ENCODE peak calls at places on chromosomes 4 and X, in eight cellular contexts. M, W, E, T, P, V, A and O are unnamed samples.

GRCh38 chrX:130498653-130499274 is 97.0 kb downstream of the RBMX2 start:
- DNase-seq in M (no peak), W (no peak), E (no peak), T (no peak), P (no peak), V (no peak), A (no peak), O (no peak)

GRCh38 chrX:9654928-9655327 is 110.7 kb downstream of the GPR143 start:
- DNase-seq in M (no peak), W (no peak), E (no peak), T (no peak), P (no peak), V (no peak), A (no peak), O (no peak)

GRCh38 chr4:38677466-38677865 is 13.5 kb downstream of the KLF3 start:
- DNase-seq in M (peak; percentile 21), W (no peak), E (no peak), T (no peak), P (no peak), V (no peak), A (no peak), O (no peak)

GRCh38 chr4:3710451-3711182 is 55.6 kb upstream of the ADRA2C start:
- DNase-seq in M (no peak), W (no peak), E (no peak), T (peak; percentile 88), P (no peak), V (peak; percentile 28), A (no peak), O (no peak)

GRCh38 chr4:182749768-182750167 is 167.4 kb downstream of the DCTD start:
- DNase-seq in M (no peak), W (no peak), E (no peak), T (no peak), P (no peak), V (no peak), A (no peak), O (no peak)

GRCh38 chr4:85402371-85402770 is 72.6 kb upstream of the ARHGAP24 start:
- DNase-seq in M (no peak), W (no peak), E (peak; percentile 7), T (no peak), P (peak; percentile 97), V (no peak), A (peak; percentile 98), O (peak; percentile 79)

GRCh38 chr4:97016186-97016945 is 1126.9 kb downstream of the STPG2 start:
- DNase-seq in M (no peak), W (no peak), E (no peak), T (no peak), P (no peak), V (no peak), A (no peak), O (no peak)

GRCh38 chr4:71487324-71487677 is 148.5 kb downstream of the SLC4A4 start:
- DNase-seq in M (no peak), W (no peak), E (no peak), T (no peak), P (no peak), V (no peak), A (no peak), O (no peak)

GRCh38 chrX:125203379-125203736 is 116.3 kb upstream of the TEX13C start:
- DNase-seq in M (no peak), W (no peak), E (no peak), T (peak; percentile 78), P (no peak), V (no peak), A (no peak), O (no peak)

GRCh38 chrX:49040376-49040955 is 2.7 kb downstream of the TFE3 start:
- DNase-seq in M (no peak), W (no peak), E (no peak), T (no peak), P (no peak), V (no peak), A (peak; percentile 14), O (no peak)

GRCh38 chrX:102067966-102068723 is 57.3 kb upstream of the TCEAL2 start:
- DNase-seq in M (no peak), W (no peak), E (no peak), T (no peak), P (no peak), V (peak; percentile 12), A (peak; percentile 24), O (peak; percentile 4)

GRCh38 chr4:120299631-120300030 is 233.0 kb upstream of the MAD2L1 start:
- DNase-seq in M (no peak), W (no peak), E (no peak), T (no peak), P (no peak), V (no peak), A (no peak), O (no peak)

GRCh38 chr4:83686166-83686565 is 150.3 kb downstream of the GPAT3 start:
- DNase-seq in M (no peak), W (no peak), E (no peak), T (no peak), P (no peak), V (no peak), A (no peak), O (peak; percentile 45)

GRCh38 chr4:95869961-95870500 is 30.1 kb downstream of the PDHA2 start:
- DNase-seq in M (no peak), W (no peak), E (no peak), T (no peak), P (no peak), V (no peak), A (peak; percentile 12), O (no peak)

GRCh38 chr4:123421227-123421941 is 24.8 kb downstream of the SPRY1 start:
- DNase-seq in M (no peak), W (no peak), E (no peak), T (no peak), P (no peak), V (no peak), A (peak; percentile 35), O (peak; percentile 98)

GRCh38 chrX:109732780-109733657 is at the start of gene ACSL4:
- DNase-seq in M (peak; percentile 92), W (peak; percentile 3), E (peak; percentile 87), T (peak; percentile 96), P (peak; percentile 39), V (peak; percentile 83), A (peak; percentile 88), O (peak; percentile 85)
- H3K4me3 ChIP-seq in M (peak within 1 kb of the TSS; percentile 82), W (peak within 1 kb of the TSS; percentile 63), E (peak within 1 kb of the TSS; percentile 87), T (peak within 1 kb of the TSS; percentile 95), P (peak within 1 kb of the TSS; percentile 80), V (peak within 1 kb of the TSS; percentile 41), A (peak within 1 kb of the TSS; percentile 80), O (peak within 1 kb of the TSS; percentile 90)

GRCh38 chr4:186169942-186170802 is 21.2 kb upstream of the CYP4V2 start:
- DNase-seq in M (no peak), W (no peak), E (no peak), T (no peak), P (no peak), V (no peak), A (no peak), O (no peak)
- TF ChIP-seq CTCF in M (no peak), W (no peak), E (no peak), T (no peak), P (no peak), V (no peak), A (peak; percentile 6), O (peak; percentile 9)

DNA sequence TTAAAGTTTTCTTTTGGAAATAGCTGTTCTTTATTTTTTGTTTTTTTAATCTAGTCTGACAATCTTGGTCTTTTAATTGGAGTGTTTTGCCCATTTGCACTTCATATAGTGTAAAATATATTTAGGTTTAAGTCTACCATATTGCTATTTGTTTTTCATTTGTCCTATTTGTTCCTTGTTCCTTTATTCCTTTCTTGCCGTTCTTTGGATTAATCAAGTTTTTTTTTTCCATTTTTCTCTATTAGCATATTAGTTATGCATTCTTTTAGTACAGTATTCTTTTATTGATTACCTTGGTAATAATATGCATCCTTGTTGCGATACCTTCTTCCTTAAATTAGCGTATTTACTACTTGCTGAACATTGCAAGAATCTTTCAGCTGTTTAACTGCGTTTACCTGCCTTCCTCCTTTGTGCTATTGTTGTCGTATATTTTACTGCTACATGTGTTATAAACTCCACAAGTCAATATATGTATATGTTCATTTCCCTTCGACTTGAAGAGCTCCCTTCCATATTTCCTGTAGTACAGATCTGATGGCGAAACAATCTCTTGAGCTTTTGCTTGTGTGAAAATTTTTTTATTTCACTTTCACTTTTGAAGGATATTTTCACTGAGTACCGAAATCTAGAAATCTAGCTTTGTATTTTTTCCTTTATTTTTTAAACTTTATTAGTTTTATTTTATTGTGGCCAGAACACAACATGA is 23.9 kb upstream of the RNF212 start:
- DNase-seq in M (no peak), W (no peak), E (no peak), T (no peak), P (no peak), V (no peak), A (peak; percentile 24), O (peak; percentile 38)
- H3K4me3 ChIP-seq in M (no peak overlapping the region), W (no peak overlapping the region), E (peak overlapping the region; percentile 22), T (no peak overlapping the region), P (no peak overlapping the region), V (no peak overlapping the region), A (no peak overlapping the region), O (no peak overlapping the region)

GRCh38 chrX:24259544-24260240 is 54.2 kb downstream of the SUPT20HL2 start:
- DNase-seq in M (no peak), W (no peak), E (peak; percentile 20), T (no peak), P (peak; percentile 62), V (peak; percentile 40), A (peak; percentile 87), O (peak; percentile 76)
- TF ChIP-seq CTCF in M (peak; percentile 60), W (peak; percentile 61), E (peak; percentile 51), T (peak; percentile 44), P (peak; percentile 70), V (peak; percentile 48), A (peak; percentile 71), O (peak; percentile 62)

GRCh38 chr4:187085339-187085738 is 361.7 kb upstream of the FAT1 start:
- DNase-seq in M (no peak), W (no peak), E (no peak), T (no peak), P (no peak), V (no peak), A (no peak), O (no peak)

GRCh38 chr4:187090401-187090800 is 366.7 kb upstream of the FAT1 start:
- DNase-seq in M (no peak), W (no peak), E (no peak), T (no peak), P (no peak), V (no peak), A (peak; percentile 3), O (peak; percentile 23)

GRCh38 chr4:187088070-187088799 is 364.6 kb upstream of the FAT1 start:
- DNase-seq in M (no peak), W (no peak), E (no peak), T (no peak), P (no peak), V (no peak), A (no peak), O (no peak)

DNA sequence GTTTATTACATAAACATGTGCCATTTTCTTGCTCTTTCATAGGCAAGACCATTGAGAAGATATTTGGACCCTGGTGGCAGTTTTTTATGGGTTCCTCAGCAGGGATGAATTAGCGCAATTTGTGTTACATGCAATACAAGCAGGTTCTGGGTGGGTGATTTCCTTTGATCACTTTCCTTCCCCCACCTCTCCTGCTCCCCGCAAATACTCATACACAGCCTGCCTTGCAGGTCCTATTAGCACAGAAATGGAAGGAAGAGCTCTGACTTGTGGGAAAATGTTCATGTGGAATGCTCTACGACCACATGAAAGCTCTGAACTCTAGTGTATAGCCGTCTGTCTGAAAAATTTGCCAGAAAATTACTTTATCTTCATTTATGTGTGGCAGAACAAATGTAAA is 361.0 kb upstream of the FAT1 start:
- DNase-seq in M (no peak), W (no peak), E (no peak), T (no peak), P (peak; percentile 13), V (no peak), A (peak; percentile 3), O (no peak)
- H3K4me3 ChIP-seq in M (no peak overlapping the region), W (no peak overlapping the region), E (no peak overlapping the region), T (no peak overlapping the region), P (no peak overlapping the region), V (no peak overlapping the region), A (no peak overlapping the region), O (no peak overlapping the region)

GRCh38 chrX:64885850-64886249 is 90.4 kb downstream of the ZC4H2 start:
- DNase-seq in M (no peak), W (no peak), E (no peak), T (no peak), P (no peak), V (no peak), A (no peak), O (no peak)
- TF ChIP-seq CTCF in M (peak; percentile 38), W (peak; percentile 31), E (peak; percentile 60), T (no peak), P (no peak), V (no peak), A (peak; percentile 10), O (peak; percentile 8)